ENCODE peak calls at places on chromosomes 6 and 20, in four cellular contexts. V is stimulated activated CD4-positive, alpha-beta T cell treated with anti-CD3 and anti-CD28 coated beads, TNF-alpha, amount 100 ng/mL, for 24 hours; W is caudate nucleus; M is activated CD8-positive, alpha-beta memory T cell treated with anti-CD3 and anti-CD28 coated beads for 1 hour. Q is an unnamed sample.

GRCh38 chr20:56517211-56517610 is 7.3 kb upstream of the FAM209A start:
- DNase-seq in W (no peak), M (no peak), V (no peak), Q (no peak)

GRCh38 chr6:28737750-28738395 is 185.9 kb downstream of the TRIM27 start:
- DNase-seq in M (no peak), W (no peak), V (no peak), Q (no peak)

GRCh38 chr6:157187182-157188093 is 135.9 kb downstream of the TMEM242 start:
- DNase-seq in W (no peak), M (no peak), V (no peak), Q (no peak)

GRCh38 chr6:52375780-52376556 is 14.0 kb downstream of the PAQR8 start:
- DNase-seq in M (no peak), W (no peak), V (no peak), Q (no peak)

GRCh38 chr6:21908117-21908848 is 314.7 kb downstream of the SOX4 start:
- DNase-seq in V (no peak), W (no peak), M (no peak), Q (no peak)

GRCh38 chr6:158816329-158816728 is 2.8 kb downstream of the EZR start:
- DNase-seq in M (no peak), V (no peak), W (no peak), Q (no peak)

GRCh38 chr6:161111256-161111655 is 119.7 kb downstream of the MAP3K4 start:
- DNase-seq in V (no peak), M (no peak), W (no peak), Q (no peak)

GRCh38 chr6:44606506-44606905 is 219.0 kb downstream of the CDC5L start:
- DNase-seq in M (no peak), V (no peak), W (no peak), Q (no peak)

GRCh38 chr20:61256365-61256764 is 4.3 kb downstream of the CDH4 start:
- DNase-seq in V (no peak), M (no peak), W (no peak), Q (no peak)

GRCh38 chr6:140050232-140050995 is 676.0 kb upstream of the CITED2 start:
- DNase-seq in W (no peak), V (no peak), M (no peak), Q (no peak)

GRCh38 chr6:137919837-137920304 is 52.8 kb downstream of the TNFAIP3 start:
- DNase-seq in M (no peak), V (no peak), W (no peak), Q (no peak)

GRCh38 chr20:40633123-40633850 is 55.7 kb downstream of the MAFB start:
- DNase-seq in V (no peak), W (no peak), M (no peak), Q (no peak)

GRCh38 chr20:39706089-39706721 is 744.1 kb downstream of the DHX35 start:
- DNase-seq in M (no peak), V (no peak), W (no peak), Q (no peak)

GRCh38 chr6:15410752-15411151 is 164.9 kb downstream of the JARID2 start:
- DNase-seq in W (no peak), M (no peak), V (no peak), Q (no peak)

GRCh38 chr6:98944598-98945011 is 3.1 kb downstream of the FBXL4 start:
- DNase-seq in M (no peak), V (no peak), W (no peak), Q (no peak)

GRCh38 chr20:62545901-62546525 is 70.2 kb upstream of the GATA5 start:
- DNase-seq in V (no peak), M (no peak), W (no peak), Q (no peak)

GRCh38 chr6:38688579-38689087 is 14.3 kb downstream of the GLO1 start:
- DNase-seq in M (no peak), W (no peak), V (no peak), Q (no peak)

GRCh38 chr20:44032583-44033138 is 118.0 kb downstream of the TOX2 start:
- DNase-seq in M (no peak), W (no peak), V (no peak), Q (no peak)

GRCh38 chr6:148507774-148508173 is 165.1 kb downstream of the SASH1 start:
- DNase-seq in M (no peak), V (no peak), W (no peak), Q (no peak)

GRCh38 chr20:57381596-57382503 is 9.3 kb upstream of the RBM38 start:
- DNase-seq in M (peak; percentile 75), W (peak; percentile 84), V (peak; percentile 76), Q (no peak)

GRCh38 chr20:16260911-16261310 is 312.3 kb downstream of the KIF16B start:
- DNase-seq in W (no peak), M (no peak), V (no peak), Q (no peak)

GRCh38 chr6:140316966-140317365 is 942.5 kb upstream of the CITED2 start:
- DNase-seq in W (no peak), V (no peak), M (no peak), Q (no peak)

GRCh38 chr6:163459536-163459935 is 45.0 kb downstream of the QKI start:
- DNase-seq in W (no peak), M (no peak), V (no peak), Q (no peak)

GRCh38 chr20:56616704-56617103 is 12.4 kb upstream of the TFAP2C start:
- DNase-seq in V (no peak), W (no peak), M (no peak), Q (no peak)

GRCh38 chr6:22413681-22414305 is 117.0 kb upstream of the PRL start:
- DNase-seq in M (no peak), V (no peak), W (no peak), Q (no peak)

GRCh38 chr20:60632420-60633262 is 619.4 kb upstream of the CDH4 start:
- DNase-seq in V (no peak), M (no peak), W (no peak), Q (no peak)

GRCh38 chr6:46220351-46221220 is 49.8 kb upstream of the ENPP5 start:
- DNase-seq in W (no peak), V (peak; percentile 5), M (no peak), Q (no peak)

GRCh38 chr6:113879186-113880096 is 22.3 kb downstream of the MARCKS start:
- DNase-seq in W (peak; percentile 47), V (no peak), M (no peak), Q (no peak)

GRCh38 chr6:126701799-126702198 is 361.9 kb downstream of the CENPW start:
- DNase-seq in W (no peak), V (no peak), M (no peak), Q (no peak)

GRCh38 chr20:45456632-45457031 is 12.9 kb upstream of the WFDC2 start:
- DNase-seq in V (no peak), M (no peak), W (no peak), Q (no peak)

Q was measured in esophagus squamous epithelium.